ENCODE peak calls at places on chromosomes 1 and 21, in eight cellular contexts. Q is left lobe of liver, A is adrenal gland, O is SW 1271, V is AG10803, Y is astrocyte of the cerebellum, B is glutamatergic neuron, H is LNCaP clone FGC. M is an unnamed sample.

GRCh38 chr1:16226495-16227179 is 10.3 kb downstream of the CPLANE2 start:
- DNase-seq in H (no peak), Y (no peak), O (no peak), A (peak), Q (peak), B (peak), V (no peak), M (no peak)

GRCh38 chr1:66996018-66996682 is 57.8 kb downstream of the SLC35D1 start:
- DNase-seq in H (peak), Y (peak), V (peak), Q (peak), B (peak), O (peak), A (peak), M (peak)

GRCh38 chr1:66331641-66332523 is 202.1 kb upstream of the SGIP1 start:
- DNase-seq in Y (peak), O (no peak), Q (peak), H (peak), B (peak), A (peak), V (peak), M (peak)

GRCh38 chr1:46413596-46413985 is 19.5 kb downstream of the FAAH start:
- DNase-seq in H (no peak), Q (no peak), Y (no peak), V (no peak), A (no peak), B (peak), O (no peak), M (peak)

GRCh38 chr1:235074335-235075120 is 54.1 kb downstream of the TOMM20 start:
- DNase-seq in Q (peak), Y (no peak), H (no peak), V (peak), B (peak), A (no peak), O (no peak), M (peak)

GRCh38 chr1:217275617-217276398 is 355.1 kb downstream of the GPATCH2 start:
- DNase-seq in Q (no peak), O (no peak), B (no peak), V (peak), A (no peak), Y (peak), H (no peak), M (no peak)

GRCh38 chr1:43603004-43603403 is 46.9 kb upstream of the KDM4A start:
- DNase-seq in O (no peak), H (no peak), Q (no peak), B (no peak), V (no peak), Y (no peak), A (no peak), M (no peak)

GRCh38 chr21:31366825-31367224 is 22.8 kb upstream of the TIAM1 start:
- DNase-seq in V (peak), B (no peak), Y (peak), H (peak), O (peak), Q (no peak), A (no peak), M (no peak)

GRCh38 chr21:29193907-29194306 is 63.5 kb downstream of the MAP3K7CL start:
- DNase-seq in H (no peak), B (no peak), V (no peak), A (no peak), O (no peak), Y (no peak), Q (no peak), M (no peak)

GRCh38 chr1:31574749-31575372 is 1.5 kb upstream of the TINAGL1 start:
- DNase-seq in B (no peak), A (no peak), Y (no peak), O (no peak), Q (peak), V (no peak), H (no peak), M (no peak)

GRCh38 chr1:110060034-110060661 is 10.3 kb downstream of the ALX3 start:
- DNase-seq in Y (no peak), O (peak), B (peak), Q (no peak), A (no peak), V (no peak), H (no peak), M (peak)

GRCh38 chr1:226429051-226429461 is 21.2 kb upstream of the PARP1 start:
- DNase-seq in O (no peak), V (no peak), Q (no peak), Y (no peak), H (no peak), B (no peak), A (no peak), M (peak)

GRCh38 chr1:43636006-43636641 is 13.8 kb upstream of the KDM4A start:
- DNase-seq in Q (no peak), B (no peak), O (no peak), Y (no peak), A (no peak), H (no peak), V (no peak), M (no peak)

GRCh38 chr21:17105972-17106371 is 406.9 kb upstream of the CXADR start:
- DNase-seq in B (no peak), H (peak), A (no peak), Q (no peak), V (no peak), Y (no peak), O (no peak), M (no peak)

GRCh38 chr1:170929835-170930554 is 5.3 kb upstream of the MROH9 start:
- DNase-seq in B (no peak), O (peak), V (peak), A (peak), Y (peak), Q (no peak), H (peak), M (peak)

GRCh38 chr1:228410015-228410414 is 3.4 kb upstream of the TRIM11 start:
- DNase-seq in Y (no peak), V (peak), H (no peak), Q (no peak), O (no peak), A (peak), B (no peak), M (no peak)

GRCh38 chr1:32924881-32925344 is 23.7 kb upstream of the TMEM54 start:
- DNase-seq in A (no peak), Y (no peak), O (no peak), B (peak), Q (no peak), H (no peak), V (no peak), M (no peak)

GRCh38 chr1:26021647-26022403 is at the start of gene EXTL1:
- DNase-seq in V (no peak), O (no peak), Y (no peak), A (no peak), H (no peak), B (peak), Q (no peak), M (peak)

GRCh38 chr21:45574691-45575090 is 32.5 kb upstream of the SLC19A1 start:
- DNase-seq in Q (no peak), O (no peak), B (no peak), H (no peak), Y (no peak), V (no peak), A (no peak), M (no peak)

GRCh38 chr1:9069324-9070100 is at the start of gene SLC2A5:
- DNase-seq in Q (no peak), A (no peak), H (no peak), Y (no peak), B (no peak), V (no peak), O (no peak), M (peak)

GRCh38 chr1:172680733-172681275 is 21.9 kb downstream of the FASLG start:
- DNase-seq in O (no peak), Q (no peak), Y (no peak), B (no peak), H (no peak), V (no peak), A (no peak), M (no peak)

GRCh38 chr1:33257759-33258712 is 1.7 kb downstream of the ZNF362 start:
- DNase-seq in O (no peak), Y (no peak), Q (peak), A (no peak), B (no peak), V (peak), H (no peak), M (no peak)

M was measured in Kasumi-1.